ENCODE peak calls at places on chromosomes 16 and 17, in five cellular contexts. S, J, V, I and R are unnamed samples.
A peak's percentile ranks its signal among the peaks of the same experiment; 100 is the strongest.

GRCh38 chr17:32927724-32928526 is at the start of gene TMEM98:
- DNase-seq in S (no peak), J (no peak), V (peak; percentile 61), I (peak; percentile 37), R (no peak)

GRCh38 chr17:76581515-76581914 is 4.1 kb downstream of the ST6GALNAC2 start:
- DNase-seq in S (no peak), J (no peak), V (no peak), I (no peak), R (no peak)

GRCh38 chr17:82966415-82966814 is 113.0 kb upstream of the METRNL start:
- DNase-seq in S (no peak), J (no peak), V (no peak), I (no peak), R (no peak)

GRCh38 chr16:87580855-87581261 is 21.4 kb upstream of the JPH3 start:
- DNase-seq in S (no peak), J (no peak), V (no peak), I (no peak), R (no peak)

GRCh38 chr16:71855937-71856662 is 10.3 kb downstream of the ATXN1L start:
- DNase-seq in S (no peak), J (no peak), V (no peak), I (no peak), R (no peak)

GRCh38 chr17:82529914-82530300 is 10.4 kb downstream of the FOXK2 start:
- DNase-seq in S (no peak), J (no peak), V (no peak), I (no peak), R (no peak)

GRCh38 chr17:4940625-4941021 is 555 bp downstream of the RNF167 start:
- DNase-seq in S (no peak), J (peak; percentile 28), V (no peak), I (no peak), R (no peak)

GRCh38 chr17:77456271-77456950 is 315.6 kb downstream of the SEC14L1 start:
- DNase-seq in S (no peak), J (no peak), V (no peak), I (no peak), R (no peak)

GRCh38 chr16:49857423-49858181 is 1.7 kb upstream of the ZNF423 start:
- DNase-seq in S (peak; percentile 60), J (peak; percentile 25), V (no peak), I (peak; percentile 85), R (no peak)

GRCh38 chr16:4316732-4317461 is 1.0 kb downstream of the GLIS2 start:
- DNase-seq in S (no peak), J (no peak), V (peak; percentile 64), I (peak; percentile 80), R (no peak)

GRCh38 chr16:88195021-88195581 is 187.7 kb upstream of the ZNF469 start:
- DNase-seq in S (no peak), J (no peak), V (no peak), I (no peak), R (no peak)

GRCh38 chr17:72120878-72121163 is at the start of gene SOX9:
- DNase-seq in S (peak; percentile 95), J (no peak), V (peak; percentile 94), I (peak; percentile 97), R (no peak)

GRCh38 chr17:46072998-46073397 is 73.9 kb downstream of the STH start:
- DNase-seq in S (no peak), J (no peak), V (no peak), I (no peak), R (no peak)

GRCh38 chr17:82315703-82316358 is 1.6 kb downstream of the CD7 start:
- DNase-seq in S (no peak), J (peak; percentile 47), V (no peak), I (no peak), R (no peak)

GRCh38 chr17:8924595-8924994 is 40.9 kb downstream of the PIK3R5 start:
- DNase-seq in S (no peak), J (no peak), V (no peak), I (no peak), R (no peak)

GRCh38 chr16:11535494-11535893 is 51.2 kb downstream of the LITAF start:
- DNase-seq in S (no peak), J (no peak), V (no peak), I (no peak), R (no peak)

GRCh38 chr17:8753136-8753975 is 5.0 kb downstream of the SPDYE4 start:
- DNase-seq in S (no peak), J (no peak), V (no peak), I (no peak), R (no peak)

GRCh38 chr16:17305694-17306093 is 165.1 kb downstream of the XYLT1 start:
- DNase-seq in S (no peak), J (no peak), V (no peak), I (no peak), R (no peak)

GRCh38 chr17:16491703-16492612 is at the start of gene LRRC75A:
- DNase-seq in S (no peak), J (peak; percentile 47), V (no peak), I (peak; percentile 34), R (no peak)

GRCh38 chr17:7885357-7886226 is 3.0 kb upstream of the CHD3 start:
- DNase-seq in S (no peak), J (peak; percentile 39), V (no peak), I (peak; percentile 52), R (no peak)

GRCh38 chr17:75011788-75012319 is 616 bp upstream of the MRPL58 start:
- DNase-seq in S (no peak), J (no peak), V (peak; percentile 72), I (peak; percentile 82), R (no peak)

GRCh38 chr17:7502171-7502847 is 18.1 kb downstream of the POLR2A start:
- DNase-seq in S (no peak), J (no peak), V (no peak), I (no peak), R (no peak)

GRCh38 chr17:29562615-29563014 is 4.2 kb downstream of the ABHD15 start:
- DNase-seq in S (no peak), J (no peak), V (peak; percentile 21), I (no peak), R (no peak)

GRCh38 chr17:1398900-1399299 is 1.1 kb downstream of the YWHAE start:
- DNase-seq in S (no peak), J (peak; percentile 7), V (no peak), I (peak; percentile 16), R (no peak)

GRCh38 chr17:13981881-13982280 is 87.4 kb upstream of the COX10 start:
- DNase-seq in S (no peak), J (no peak), V (no peak), I (no peak), R (no peak)

GRCh38 chr17:63406689-63407330 is 39.3 kb downstream of the CYB561 start:
- DNase-seq in S (peak; percentile 93), J (peak; percentile 54), V (peak; percentile 59), I (peak; percentile 90), R (peak; percentile 35)

GRCh38 chr16:14354561-14355351 is 275.3 kb downstream of the PARN start:
- DNase-seq in S (no peak), J (no peak), V (no peak), I (peak; percentile 24), R (no peak)

GRCh38 chr17:36837616-36838272 is 99.5 kb upstream of the LHX1 start:
- DNase-seq in S (no peak), J (no peak), V (no peak), I (no peak), R (no peak)

GRCh38 chr17:40327735-40328385 is 18.9 kb downstream of the RARA start:
- DNase-seq in S (no peak), J (no peak), V (no peak), I (no peak), R (no peak)
- H3K27ac ChIP-seq in S (no peak overlapping the region), J (peak overlapping the region; percentile 99), V (no peak overlapping the region), I (peak overlapping the region; percentile 4), R (peak overlapping the region; percentile 60)

GRCh38 chr17:78723957-78724356 is 58.1 kb downstream of the CYTH1 start:
- DNase-seq in S (no peak), J (no peak), V (no peak), I (no peak), R (no peak)
- H3K27ac ChIP-seq in S (no peak overlapping the region), J (peak overlapping the region; percentile 48), V (peak overlapping the region; percentile 98), I (no peak overlapping the region), R (no peak overlapping the region)

DNA sequence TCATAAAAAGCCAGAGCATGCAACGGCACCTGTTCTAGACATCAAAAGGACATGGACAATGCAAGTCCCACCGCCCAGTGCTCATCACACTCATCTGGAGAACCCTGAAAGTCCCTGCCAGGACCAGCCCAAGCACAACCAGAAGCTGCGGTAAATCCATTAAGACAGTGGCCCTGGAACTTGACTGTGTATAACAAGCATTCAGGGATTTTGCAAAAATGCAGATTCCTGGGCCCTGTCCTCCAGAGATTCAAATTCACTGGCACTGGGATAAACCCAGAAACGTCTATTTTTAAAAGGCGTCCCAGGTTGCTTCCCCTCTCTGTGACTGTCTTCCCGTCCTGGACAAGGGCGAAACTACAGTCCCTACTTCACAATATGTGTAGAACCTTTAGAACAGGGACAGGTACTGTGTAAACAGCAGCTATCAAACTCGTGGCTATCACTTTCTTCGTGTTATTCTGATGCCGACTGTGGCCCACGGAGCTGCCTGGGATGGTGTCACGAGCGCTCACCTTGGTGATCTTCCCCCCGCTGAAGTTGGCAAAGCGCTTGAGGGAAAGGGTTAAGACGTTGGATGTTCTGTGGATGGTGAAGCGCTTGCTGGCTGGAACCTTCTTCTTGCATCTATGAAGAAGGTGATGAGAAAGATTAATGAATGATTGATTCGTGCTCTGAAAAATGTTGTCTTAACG is 22.3 kb downstream of the USP36 start:
- DNase-seq in S (no peak), J (no peak), V (no peak), I (no peak), R (no peak)
- H3K27ac ChIP-seq in S (no peak overlapping the region), J (peak overlapping the region; percentile 79), V (no peak overlapping the region), I (no peak overlapping the region), R (no peak overlapping the region)

GRCh38 chr16:72876981-72877373 is 171.0 kb downstream of the ZFHX3 start:
- DNase-seq in S (no peak), J (no peak), V (no peak), I (no peak), R (no peak)
- H3K27ac ChIP-seq in S (peak overlapping the region; percentile 67), J (no peak overlapping the region), V (no peak overlapping the region), I (no peak overlapping the region), R (peak overlapping the region; percentile 37)

DNA sequence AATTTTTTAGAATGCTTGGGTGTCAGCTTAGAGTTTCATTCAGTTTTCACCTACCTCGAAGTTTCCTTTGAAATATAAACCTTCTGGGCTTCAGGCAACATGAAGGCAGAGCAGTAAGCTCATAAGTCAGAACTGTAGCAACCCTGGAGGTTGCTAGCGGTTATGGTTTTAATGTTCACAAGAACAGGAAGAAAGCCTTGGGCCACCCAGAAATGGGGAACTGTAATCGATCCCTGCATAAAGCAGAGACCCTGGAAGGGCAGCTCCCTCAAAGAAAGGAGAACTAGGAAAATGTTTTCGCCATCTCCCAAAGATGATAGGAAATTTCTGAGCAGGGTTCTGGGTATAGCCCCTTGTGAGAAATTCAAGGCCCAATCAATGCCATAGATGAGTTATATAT is 47.9 kb upstream of the RASL10B start:
- DNase-seq in S (no peak), J (no peak), V (no peak), I (peak; percentile 4), R (no peak)
- H3K27ac ChIP-seq in S (no peak overlapping the region), J (no peak overlapping the region), V (no peak overlapping the region), I (no peak overlapping the region), R (no peak overlapping the region)